ENCODE peak calls at places on chromosome 1, in seven cellular contexts. Y, O, C, X, W, N and V are unnamed samples. For H4K20me1, the result is how much of the 10 kb centered on the place peaks cover.

GRCh38 chr1:152761609-152762213 is 3.9 kb downstream of the KPRP start:
- DNase-seq in Y (no peak), O (no peak), C (no peak), X (no peak), W (no peak), N (no peak), V (no peak)

GRCh38 chr1:229093546-229094336 is 177.2 kb upstream of the RAB4A start:
- DNase-seq in Y (peak), O (peak), C (no peak), X (peak), W (no peak), N (no peak), V (no peak)

GRCh38 chr1:89843279-89844121 is 22.7 kb downstream of the LRRC8D start:
- DNase-seq in Y (peak), O (no peak), C (peak), X (peak), W (peak), N (peak), V (peak)

GRCh38 chr1:181718034-181718433 is 234.7 kb downstream of the CACNA1E start:
- DNase-seq in Y (no peak), O (no peak), C (no peak), X (no peak), W (no peak), N (no peak), V (no peak)

GRCh38 chr1:219433471-219434131 is 179.3 kb downstream of the ZC3H11B start:
- DNase-seq in Y (no peak), O (no peak), C (no peak), X (no peak), W (no peak), N (no peak), V (no peak)

GRCh38 chr1:156664949-156665411 is 12.2 kb downstream of the NES start:
- DNase-seq in Y (peak), O (no peak), C (peak), X (no peak), W (peak), N (peak), V (peak)

GRCh38 chr1:11749203-11749689 is 12.7 kb upstream of the C1orf167 start:
- DNase-seq in Y (peak), O (no peak), C (peak), X (no peak), W (peak), N (peak), V (peak)

GRCh38 chr1:241118049-241118448 is 239.0 kb downstream of the RGS7 start:
- DNase-seq in Y (no peak), O (no peak), C (no peak), X (no peak), W (no peak), N (peak), V (no peak)

GRCh38 chr1:85413169-85413568 is 51.8 kb downstream of the DDAH1 start:
- DNase-seq in Y (no peak), O (no peak), C (no peak), X (no peak), W (peak), N (no peak), V (no peak)

GRCh38 chr1:219555031-219555667 is 57.8 kb downstream of the ZC3H11B start:
- DNase-seq in Y (peak), O (peak), C (peak), X (no peak), W (peak), N (peak), V (peak)

GRCh38 chr1:34980715-34981114 is 4.4 kb downstream of the TMEM35B start:
- DNase-seq in Y (no peak), O (no peak), C (no peak), X (no peak), W (no peak), N (no peak), V (no peak)

GRCh38 chr1:55309053-55309452 is 93.9 kb upstream of the USP24 start:
- DNase-seq in Y (no peak), O (no peak), C (no peak), X (no peak), W (no peak), N (peak), V (no peak)

GRCh38 chr1:203291201-203292096 is 13.9 kb upstream of the BTG2 start:
- DNase-seq in Y (no peak), O (no peak), C (no peak), X (no peak), W (peak), N (no peak), V (no peak)

GRCh38 chr1:26734501-26735058 is 38.8 kb downstream of the ARID1A start:
- DNase-seq in Y (no peak), O (no peak), C (no peak), X (peak), W (no peak), N (peak), V (no peak)
- H4K20me1 ChIP-seq in Y (under half), O (under half), C (half or more), X (under half), W (under half), N (under half), V (under half)

GRCh38 chr1:164802573-164803282 is 243.7 kb downstream of the PBX1 start:
- DNase-seq in Y (no peak), O (no peak), C (no peak), X (no peak), W (no peak), N (no peak), V (no peak)
- H4K20me1 ChIP-seq in Y (under half), O (under half), C (half or more), X (under half), W (under half), N (under half), V (under half)

GRCh38 chr1:19400875-19401854 is 84.2 kb downstream of the CAPZB start:
- DNase-seq in Y (peak), O (peak), C (peak), X (no peak), W (no peak), N (peak), V (no peak)

GRCh38 chr1:19397217-19397945 is 85.3 kb downstream of the SLC66A1 start:
- DNase-seq in Y (no peak), O (no peak), C (no peak), X (no peak), W (no peak), N (no peak), V (no peak)

GRCh38 chr1:19402031-19402430 is 83.3 kb downstream of the CAPZB start:
- DNase-seq in Y (no peak), O (no peak), C (no peak), X (no peak), W (no peak), N (no peak), V (no peak)

GRCh38 chr1:19398309-19398760 is 86.2 kb downstream of the SLC66A1 start:
- DNase-seq in Y (no peak), O (no peak), C (no peak), X (no peak), W (peak), N (peak), V (no peak)

DNA sequence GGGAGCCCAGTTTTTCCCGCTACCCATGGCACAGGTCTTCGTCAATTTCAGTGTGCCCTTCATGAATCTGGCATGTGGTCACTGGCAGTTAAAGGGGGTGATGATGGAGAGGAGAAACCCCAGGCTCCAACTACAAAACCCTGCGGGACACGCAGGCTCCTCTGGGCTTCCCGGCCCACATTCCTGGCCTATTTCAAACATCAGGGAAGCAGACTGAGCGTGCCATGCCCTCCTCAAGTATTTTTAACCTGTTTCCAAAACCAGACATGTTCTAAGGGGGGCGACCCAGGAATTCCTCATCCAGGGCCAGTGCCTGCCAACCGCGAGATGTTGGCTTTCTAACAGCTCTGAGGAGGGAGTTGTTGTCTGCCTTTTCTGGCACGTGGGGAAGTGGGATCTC is 85.2 kb downstream of the CAPZB start:
- DNase-seq in Y (no peak), O (no peak), C (no peak), X (no peak), W (no peak), N (peak), V (no peak)
- H4K20me1 ChIP-seq in Y (under half), O (under half), C (half or more), X (under half), W (under half), N (under half), V (under half)

GRCh38 chr1:151281969-151282882 is at the start of gene ZNF687:
- DNase-seq in Y (peak), O (peak), C (peak), X (peak), W (peak), N (peak), V (peak)

GRCh38 chr1:151286619-151287340 is 4.7 kb downstream of the ZNF687 start:
- DNase-seq in Y (no peak), O (no peak), C (no peak), X (no peak), W (peak), N (no peak), V (no peak)

GRCh38 chr1:151281225-151281968 is 702 bp upstream of the ZNF687 start:
- DNase-seq in Y (peak), O (peak), C (peak), X (peak), W (peak), N (peak), V (peak)

GRCh38 chr1:151282883-151283725 is 1.0 kb downstream of the ZNF687 start:
- DNase-seq in Y (no peak), O (no peak), C (peak), X (peak), W (peak), N (peak), V (peak)

DNA sequence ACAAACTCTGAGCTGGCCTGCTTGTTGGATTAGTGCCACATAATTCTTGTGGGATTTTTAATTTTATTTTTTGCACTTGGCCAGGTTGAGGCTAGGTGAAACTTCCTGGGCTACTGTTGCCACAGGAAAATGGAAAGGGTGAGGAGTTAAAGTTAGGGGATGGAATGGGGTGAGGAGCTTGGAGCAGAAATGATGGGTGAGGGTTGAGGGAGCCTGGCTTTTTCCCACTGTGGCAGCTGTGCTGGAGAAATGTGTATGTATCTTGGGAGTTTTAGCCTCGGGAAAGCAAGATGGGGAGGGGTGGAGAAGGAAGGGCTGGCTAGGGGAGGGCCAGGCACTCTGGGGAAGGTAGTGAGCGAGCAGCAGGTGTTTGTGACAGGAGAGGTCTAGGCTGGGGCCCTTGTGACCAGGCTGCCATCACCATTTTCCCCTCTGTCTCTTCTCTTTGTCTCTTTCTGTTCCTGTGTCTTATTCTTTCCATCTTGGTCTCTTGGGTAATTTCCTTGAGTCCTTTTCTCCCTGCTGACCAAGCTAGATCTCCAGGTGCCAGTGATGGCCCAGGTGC is 2.0 kb downstream of the ZNF687 start:
- DNase-seq in Y (no peak), O (no peak), C (no peak), X (no peak), W (peak), N (no peak), V (no peak)
- H4K20me1 ChIP-seq in Y (under half), O (under half), C (half or more), X (under half), W (under half), N (under half), V (under half)

GRCh38 chr1:33332881-33333280 is 12.0 kb upstream of the A3GALT2 start:
- DNase-seq in Y (no peak), O (no peak), C (no peak), X (no peak), W (no peak), N (no peak), V (no peak)
- H4K20me1 ChIP-seq in Y (under half), O (under half), C (half or more), X (half or more), W (half or more), N (under half), V (under half)